ENCODE peak calls at places on chromosomes 13 and 19, in six cellular contexts. C is A549, M is K562, Z is HepG2, X is IMR-90, B is H1. L is an unnamed sample.

GRCh38 chr19:6577410-6578125 is 13.4 kb downstream of the CD70 start:
- DNase-seq in M (peak), B (no peak), Z (no peak), C (no peak), X (no peak), L (no peak)

GRCh38 chr19:51036519-51036918 is 1.7 kb upstream of the KLK12 start:
- DNase-seq in C (no peak), M (peak), Z (no peak), B (no peak), X (no peak), L (no peak)

GRCh38 chr13:44276061-44276460 is 97.6 kb upstream of the SERP2 start:
- DNase-seq in X (no peak), C (no peak), B (no peak), M (no peak), Z (no peak), L (no peak)

GRCh38 chr19:40625406-40626120 is 24.4 kb downstream of the LTBP4 start:
- DNase-seq in C (no peak), Z (no peak), M (peak), X (no peak), B (no peak), L (no peak)

GRCh38 chr13:112963641-112964040 is 5.4 kb upstream of the MCF2L start:
- DNase-seq in Z (no peak), B (no peak), C (no peak), M (no peak), X (no peak), L (no peak)

GRCh38 chr13:99214232-99214631 is 13.6 kb downstream of the UBAC2 start:
- DNase-seq in C (no peak), M (no peak), X (no peak), Z (no peak), B (no peak), L (no peak)

GRCh38 chr19:40217027-40217810 is 965 bp downstream of the TTC9B start:
- DNase-seq in M (peak), B (peak), X (no peak), Z (no peak), C (peak), L (peak)

GRCh38 chr19:29966594-29967249 is 24.7 kb downstream of the URI1 start:
- DNase-seq in M (no peak), Z (peak), B (no peak), X (peak), C (no peak), L (no peak)

GRCh38 chr13:31242342-31242741 is 42.6 kb downstream of the B3GLCT start:
- DNase-seq in C (no peak), X (no peak), Z (no peak), M (no peak), B (no peak), L (no peak)

GRCh38 chr19:55696301-55697068 is 21.5 kb downstream of the EPN1 start:
- DNase-seq in M (no peak), C (no peak), B (no peak), Z (no peak), X (no peak), L (no peak)

GRCh38 chr19:35363711-35364425 is 5.6 kb downstream of the FFAR3 start:
- DNase-seq in Z (no peak), M (peak), C (no peak), B (no peak), X (no peak), L (no peak)

GRCh38 chr19:35271546-35271945 is 2.8 kb downstream of the USF2 start:
- DNase-seq in B (no peak), X (no peak), C (no peak), M (no peak), Z (no peak), L (no peak)

GRCh38 chr13:39776439-39776838 is 121.0 kb downstream of the COG6 start:
- DNase-seq in X (peak), M (no peak), Z (no peak), B (no peak), C (no peak), L (no peak)

GRCh38 chr13:39779337-39780270 is 124.1 kb downstream of the COG6 start:
- DNase-seq in Z (no peak), M (no peak), X (peak), B (no peak), C (no peak), L (no peak)

GRCh38 chr13:39773833-39774232 is 118.4 kb downstream of the COG6 start:
- DNase-seq in Z (no peak), B (no peak), C (no peak), M (no peak), X (peak), L (no peak)

GRCh38 chr13:39777527-39778061 is 122.1 kb downstream of the COG6 start:
- DNase-seq in X (peak), B (no peak), Z (no peak), C (peak), M (no peak), L (peak)

DNA sequence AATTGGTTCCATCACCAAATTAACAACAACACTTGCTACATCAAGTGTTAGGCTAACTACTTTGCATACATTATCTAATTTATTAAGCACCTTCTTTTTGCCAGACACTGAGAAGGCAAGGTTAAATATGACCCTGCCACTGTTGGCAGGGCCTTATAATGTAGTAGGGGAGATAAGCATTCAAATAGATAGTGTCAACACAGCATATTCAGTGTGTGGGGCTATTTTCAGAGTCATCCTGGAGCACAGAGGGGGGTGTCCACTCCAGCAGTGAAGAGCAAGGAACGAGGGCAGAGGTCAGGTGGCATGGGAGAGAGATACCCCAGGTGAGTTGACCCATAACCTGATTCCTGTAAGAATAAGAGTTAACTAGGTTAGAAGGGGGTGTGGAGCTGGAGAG is 121.6 kb downstream of the COG6 start:
- DNase-seq in C (no peak), B (no peak), Z (no peak), M (no peak), X (no peak), L (no peak)
- TF ChIP-seq CEBPB in C (no peak), B (no peak), Z (no peak), M (no peak), X (no peak), L (no peak)

GRCh38 chr19:2328401-2329161 is at the start of the genes LSM7 and SPPL2B:
- DNase-seq in M (peak), Z (peak), X (peak), B (no peak), C (peak), L (peak)
- TF ChIP-seq CEBPB in M (no peak), Z (no peak), X (no peak), B (no peak), C (no peak), L (no peak)

GRCh38 chr19:2723747-2724146 is 2.6 kb upstream of the DIRAS1 start:
- DNase-seq in C (no peak), X (no peak), M (no peak), B (no peak), Z (no peak), L (no peak)

GRCh38 chr19:2724148-2724557 is 3.0 kb upstream of the DIRAS1 start:
- DNase-seq in B (no peak), C (no peak), M (no peak), X (no peak), Z (no peak), L (no peak)

GRCh38 chr19:2723345-2723715 is 2.2 kb upstream of the DIRAS1 start:
- DNase-seq in X (no peak), M (no peak), Z (no peak), C (no peak), B (no peak), L (no peak)

GRCh38 chr19:2721570-2722540 is 683 bp upstream of the DIRAS1 start:
- DNase-seq in M (no peak), Z (no peak), B (no peak), X (no peak), C (no peak), L (no peak)

DNA sequence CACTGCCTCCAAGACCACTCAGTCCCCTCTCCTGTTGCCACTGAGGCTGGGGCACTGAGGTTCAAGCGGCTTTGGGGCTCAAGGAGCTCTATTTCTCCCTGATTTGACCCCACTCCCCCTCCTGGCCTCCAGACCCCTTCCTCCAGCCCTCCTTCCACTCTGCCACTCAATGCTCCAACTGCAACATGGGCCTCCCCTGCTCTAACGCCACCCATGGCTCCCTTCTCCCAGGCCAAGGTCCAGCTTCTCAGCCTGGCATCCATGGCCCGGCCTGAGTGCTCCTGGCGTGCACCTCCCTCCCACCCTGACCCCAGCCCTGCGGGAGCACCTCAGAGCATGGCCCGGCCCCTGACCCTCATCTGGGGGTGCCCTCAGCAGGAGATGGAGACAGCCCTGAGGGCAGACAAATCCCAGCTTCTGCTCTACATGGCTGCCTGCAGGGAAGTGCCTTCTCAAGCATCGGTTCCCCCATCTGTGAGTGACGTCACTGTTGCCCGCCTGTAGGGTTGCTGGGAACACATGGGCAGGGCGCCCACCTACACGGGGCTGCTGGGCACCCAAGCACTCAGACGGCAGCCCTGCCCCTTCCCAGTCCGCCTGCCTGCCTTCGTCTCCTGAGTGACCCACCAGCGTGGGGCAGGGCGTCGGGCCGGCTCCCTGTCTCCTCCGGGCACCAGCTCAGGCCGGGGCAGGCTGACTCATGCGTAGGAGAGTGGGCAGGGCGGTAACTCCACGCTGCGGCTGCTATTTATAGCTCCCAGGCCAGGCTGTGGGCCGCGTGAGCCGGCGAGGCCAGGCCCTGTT is 1.6 kb upstream of the DIRAS1 start:
- DNase-seq in Z (no peak), B (no peak), C (peak), M (peak), X (peak), L (no peak)
- TF ChIP-seq CEBPB in Z (no peak), B (no peak), C (no peak), M (no peak), X (no peak), L (no peak)

GRCh38 chr13:25062479-25062878 is 33.5 kb upstream of the PABPC3 start:
- DNase-seq in M (no peak), X (no peak), B (no peak), C (no peak), Z (no peak), L (no peak)
- TF ChIP-seq CEBPB in M (no peak), X (no peak), B (no peak), C (no peak), Z (no peak), L (no peak)

GRCh38 chr19:9620842-9621155 is 233 bp downstream of the ZNF561 start:
- DNase-seq in C (no peak), M (no peak), Z (no peak), X (no peak), B (no peak), L (no peak)
- TF ChIP-seq CEBPB in C (no peak), M (no peak), Z (no peak), X (no peak), B (no peak), L (no peak)

GRCh38 chr13:19991531-19991930 is 33.0 kb downstream of the ZMYM2 start:
- DNase-seq in M (no peak), C (no peak), X (no peak), B (no peak), Z (no peak), L (no peak)
- TF ChIP-seq CEBPB in M (no peak), C (no peak), X (no peak), B (no peak), Z (no peak), L (no peak)

DNA sequence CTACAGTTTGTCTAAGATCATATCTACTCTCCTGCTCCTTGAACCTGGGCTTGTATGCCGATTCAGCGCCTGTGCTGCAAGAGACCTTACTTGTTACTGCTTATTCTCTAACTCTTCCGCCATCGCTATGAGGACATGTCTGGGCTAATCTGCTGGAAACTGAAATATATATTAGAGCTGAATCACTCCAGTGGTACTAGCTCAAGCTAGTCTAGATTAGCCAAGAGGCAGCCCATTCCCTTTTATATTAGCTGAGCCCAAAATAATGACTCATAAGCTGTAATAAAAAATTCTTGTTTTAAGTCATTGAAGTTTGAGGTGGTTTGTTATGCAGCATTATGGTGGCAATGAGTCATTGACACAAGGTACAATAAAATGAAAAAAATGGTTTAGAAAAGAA is 52.8 kb downstream of the SLC6A16 start:
- DNase-seq in B (no peak), C (no peak), X (peak), Z (no peak), M (no peak), L (peak)
- TF ChIP-seq CEBPB in B (no peak), C (no peak), X (no peak), Z (no peak), M (no peak), L (peak)